ENCODE peak calls at places on chromosomes 4 and X, in seven cellular contexts. L is activated naive CD4-positive, alpha-beta T cell treated with Interleukin-2 at 50 U/mL for 16 hours; V is uterus; G is EL; O is EH; A is CD8-positive, alpha-beta T cell; K is left ventricle myocardium superior. N is an unnamed sample.

GRCh38 chr4:687975-688694 is 816 bp downstream of the SLC49A3 start:
- DNase-seq in V (no peak), O (no peak), A (no peak), K (peak; percentile 41), G (no peak), L (no peak), N (peak; percentile 82)

GRCh38 chr4:7309176-7309575 is 116.8 kb downstream of the SORCS2 start:
- DNase-seq in A (no peak), G (no peak), V (no peak), K (peak; percentile 51), L (no peak), O (no peak), N (no peak)

GRCh38 chrX:138034136-138034535 is 468.2 kb downstream of the ZIC3 start:
- DNase-seq in A (no peak), O (no peak), V (no peak), L (no peak), K (no peak), G (no peak), N (peak; percentile 67)

GRCh38 chr4:57083107-57083506 is 27.1 kb downstream of the IGFBP7 start:
- DNase-seq in V (no peak), K (no peak), G (no peak), L (no peak), O (peak; percentile 78), A (no peak), N (no peak)

GRCh38 chrX:54639346-54640102 is 109.5 kb downstream of the GNL3L start:
- DNase-seq in L (peak; percentile 94), K (peak; percentile 95), A (peak; percentile 82), G (peak; percentile 95), V (peak; percentile 97), O (peak; percentile 98), N (peak; percentile 98)

GRCh38 chrX:8813036-8813435 is 11.9 kb upstream of the FAM9A start:
- DNase-seq in O (no peak), A (no peak), V (no peak), G (no peak), L (no peak), K (no peak), N (no peak)

GRCh38 chr4:116866116-116866515 is 219.3 kb downstream of the TRAM1L1 start:
- DNase-seq in L (no peak), O (no peak), V (no peak), G (no peak), A (no peak), K (no peak), N (no peak)

GRCh38 chrX:11558972-11559371 is 106.7 kb downstream of the ARHGAP6 start:
- DNase-seq in A (peak; percentile 5), V (no peak), G (no peak), L (peak; percentile 42), K (no peak), O (no peak), N (peak; percentile 48)

GRCh38 chr4:173264245-173264959 is 69.8 kb downstream of the HMGB2 start:
- DNase-seq in A (no peak), K (peak; percentile 76), V (no peak), G (peak; percentile 27), L (peak; percentile 7), O (peak; percentile 38), N (peak; percentile 81)

GRCh38 chrX:17580529-17581155 is 156.7 kb upstream of the SCML1 start:
- DNase-seq in K (no peak), G (peak; percentile 55), V (peak; percentile 50), O (peak; percentile 90), A (no peak), L (no peak), N (no peak)

GRCh38 chr4:153651041-153651960 is 32.8 kb upstream of the TLR2 start:
- DNase-seq in O (no peak), A (peak; percentile 27), G (no peak), L (peak; percentile 56), V (no peak), K (peak; percentile 56), N (no peak)

GRCh38 chr4:113893546-113893945 is 85.9 kb downstream of the ARSJ start:
- DNase-seq in K (no peak), L (no peak), A (no peak), V (no peak), G (peak; percentile 4), O (peak; percentile 24), N (peak; percentile 4)

GRCh38 chrX:56764975-56765791 is 36.1 kb downstream of the NBDY start:
- DNase-seq in A (no peak), L (no peak), V (no peak), O (no peak), K (no peak), G (no peak), N (no peak)

GRCh38 chr4:38174811-38175210 is 214.6 kb downstream of the PTTG2 start:
- DNase-seq in O (no peak), K (no peak), A (no peak), L (no peak), V (no peak), G (no peak), N (no peak)

GRCh38 chr4:56183344-56183959 is 203.8 kb downstream of the AASDH start:
- DNase-seq in K (no peak), V (no peak), G (no peak), A (no peak), O (no peak), L (no peak), N (peak; percentile 31)

GRCh38 chrX:39969099-39969825 is 128.5 kb downstream of the BCOR start:
- DNase-seq in K (no peak), O (no peak), V (no peak), L (peak; percentile 1), A (peak; percentile 14), G (no peak), N (peak; percentile 83)

GRCh38 chrX:132463411-132463810 is 25.4 kb downstream of the MBNL3 start:
- DNase-seq in V (no peak), L (no peak), G (no peak), O (peak; percentile 8), A (no peak), K (no peak), N (peak; percentile 67)

GRCh38 chr4:97394653-97395052 is 748.6 kb downstream of the STPG2 start:
- DNase-seq in K (no peak), O (no peak), A (no peak), V (no peak), L (no peak), G (no peak), N (peak; percentile 1)

GRCh38 chr4:15162465-15163283 is 160.4 kb downstream of the CPEB2 start:
- DNase-seq in G (peak; percentile 32), L (no peak), K (no peak), A (no peak), V (no peak), O (peak; percentile 45), N (peak; percentile 68)

GRCh38 chr4:107977482-107977881 is 12.2 kb upstream of the HADH start:
- DNase-seq in V (no peak), K (no peak), L (no peak), O (no peak), A (no peak), G (no peak), N (no peak)

GRCh38 chr4:52369649-52370048 is 289.5 kb downstream of the USP46 start:
- DNase-seq in K (no peak), G (no peak), V (no peak), A (no peak), L (no peak), O (no peak), N (no peak)

GRCh38 chr4:169024762-169025161 is 14.7 kb upstream of the CBR4 start:
- DNase-seq in K (no peak), V (no peak), A (no peak), G (peak; percentile 41), L (no peak), O (peak; percentile 61), N (peak; percentile 56)

GRCh38 chrX:28920554-28920953 is 333.3 kb downstream of the IL1RAPL1 start:
- DNase-seq in V (no peak), L (no peak), G (no peak), K (no peak), A (no peak), O (no peak), N (peak; percentile 89)

GRCh38 chrX:105323951-105324350 is 103.5 kb upstream of the TEX13A start:
- DNase-seq in A (no peak), V (no peak), O (peak; percentile 22), G (no peak), L (no peak), K (no peak), N (peak; percentile 56)

GRCh38 chr4:182434720-182435119 is 191.5 kb downstream of the TENM3 start:
- DNase-seq in V (no peak), G (no peak), L (no peak), O (no peak), K (no peak), A (no peak), N (no peak)

GRCh38 chr4:5874811-5875465 is 17.9 kb downstream of the CRMP1 start:
- DNase-seq in G (peak; percentile 12), A (no peak), O (peak; percentile 53), K (no peak), V (peak; percentile 61), L (no peak), N (peak; percentile 27)

GRCh38 chr4:148444296-148445070 is 2.3 kb upstream of the NR3C2 start:
- DNase-seq in G (peak; percentile 2), O (peak; percentile 7), L (peak; percentile 43), A (peak; percentile 43), V (peak; percentile 40), K (peak; percentile 66), N (peak; percentile 73)

GRCh38 chrX:23901065-23901464 is 6.7 kb downstream of the APOO start:
- DNase-seq in V (no peak), G (peak; percentile 79), K (no peak), O (peak; percentile 70), L (no peak), A (no peak), N (peak; percentile 14)

GRCh38 chrX:132219343-132219768 is at the start of gene RAP2C:
- DNase-seq in V (peak; percentile 82), A (peak; percentile 31), G (peak; percentile 63), L (peak; percentile 62), O (peak; percentile 71), K (peak; percentile 81), N (peak; percentile 91)

GRCh38 chrX:129793604-129794191 is 13.9 kb downstream of the SASH3 start:
- DNase-seq in L (no peak), O (no peak), K (no peak), G (no peak), A (no peak), V (no peak), N (peak; percentile 65)

GRCh38 chrX:100407784-100408642 is 2.1 kb downstream of the PCDH19 start:
- DNase-seq in L (no peak), K (no peak), O (no peak), G (no peak), A (no peak), V (no peak), N (peak; percentile 33)

GRCh38 chr4:124276461-124276860 is 436.1 kb downstream of the ANKRD50 start:
- DNase-seq in O (peak; percentile 41), L (no peak), A (no peak), V (no peak), K (no peak), G (peak; percentile 12), N (no peak)

GRCh38 chr4:96063639-96064038 is 223.7 kb downstream of the PDHA2 start:
- DNase-seq in K (no peak), V (no peak), O (no peak), A (no peak), L (no peak), G (no peak), N (no peak)

GRCh38 chr4:25908491-25908901 is 5.5 kb upstream of the SMIM20 start:
- DNase-seq in O (peak; percentile 98), G (peak; percentile 95), A (no peak), K (no peak), L (no peak), V (no peak), N (peak; percentile 86)

GRCh38 chr4:129218355-129218754 is 122.4 kb downstream of the C4orf33 start:
- DNase-seq in L (no peak), V (no peak), O (no peak), A (no peak), G (peak; percentile 19), K (no peak), N (peak; percentile 59)

GRCh38 chr4:145530662-145531061 is 49.0 kb downstream of the SMAD1 start:
- DNase-seq in L (no peak), V (no peak), O (no peak), A (no peak), K (no peak), G (no peak), N (no peak)